ENCODE peak calls at places on chromosomes 13 and 19, in four cellular contexts. S, Z, K and X are unnamed samples.

GRCh38 chr19:58544591-58545285 is 874 bp downstream of the TRIM28 start:
- DNase-seq in S (peak), Z (no peak), K (peak), X (no peak)

GRCh38 chr13:51895906-51896888 is 34.4 kb downstream of the CCDC70 start:
- DNase-seq in S (peak), Z (peak), K (no peak), X (no peak)

GRCh38 chr19:18982669-18983068 is 41.7 kb upstream of the HOMER3 start:
- DNase-seq in S (no peak), Z (no peak), K (no peak), X (no peak)

GRCh38 chr19:55117063-55117635 is 288 bp downstream of the PPP1R12C start:
- DNase-seq in S (no peak), Z (no peak), K (peak), X (no peak)

GRCh38 chr19:862529-863304 is 3.3 kb downstream of the CFD start:
- DNase-seq in S (no peak), Z (peak), K (peak), X (no peak)

GRCh38 chr13:76385606-76386005 is 500.6 kb downstream of the KCTD12 start:
- DNase-seq in S (no peak), Z (no peak), K (no peak), X (no peak)

GRCh38 chr13:79481685-79482052 is 714 bp downstream of the NDFIP2 start:
- DNase-seq in S (no peak), Z (no peak), K (no peak), X (peak)

GRCh38 chr13:49641810-49642291 is 13.5 kb downstream of the ARL11 start:
- DNase-seq in S (peak), Z (peak), K (no peak), X (no peak)

GRCh38 chr19:48350856-48351255 is 12.9 kb downstream of the TMEM143 start:
- DNase-seq in S (no peak), Z (no peak), K (no peak), X (no peak)

GRCh38 chr13:113526466-113527220 is 36.1 kb upstream of the DCUN1D2 start:
- DNase-seq in S (no peak), Z (no peak), K (no peak), X (no peak)

GRCh38 chr19:11227201-11227886 is 12.1 kb upstream of the ANGPTL8 start:
- DNase-seq in S (no peak), Z (no peak), K (no peak), X (no peak)

GRCh38 chr13:46961719-46962118 is 64.9 kb upstream of the HTR2A start:
- DNase-seq in S (peak), Z (no peak), K (no peak), X (no peak)

GRCh38 chr13:39417131-39417530 is 185.9 kb downstream of the LHFPL6 start:
- DNase-seq in S (no peak), Z (peak), K (no peak), X (no peak)

GRCh38 chr19:50556236-50557008 is 11.8 kb downstream of the LRRC4B start:
- DNase-seq in S (peak), Z (peak), K (peak), X (peak)

GRCh38 chr19:16330811-16331690 is 6.4 kb downstream of the KLF2 start:
- DNase-seq in S (no peak), Z (no peak), K (no peak), X (no peak)

GRCh38 chr13:42214445-42214844 is 57.5 kb upstream of the AKAP11 start:
- DNase-seq in S (no peak), Z (no peak), K (no peak), X (no peak)

GRCh38 chr19:19217110-19217509 is 5.4 kb downstream of the NCAN start:
- DNase-seq in S (peak), Z (no peak), K (no peak), X (peak)

GRCh38 chr13:41700790-41701310 is 243.5 kb downstream of the RGCC start:
- DNase-seq in S (peak), Z (no peak), K (peak), X (peak)

GRCh38 chr13:59666504-59666903 is 497.2 kb downstream of the DIAPH3 start:
- DNase-seq in S (no peak), Z (peak), K (no peak), X (no peak)

GRCh38 chr19:45739498-45740439 is 6.5 kb downstream of the MEIOSIN start:
- DNase-seq in S (no peak), Z (no peak), K (no peak), X (no peak)

GRCh38 chr19:19379527-19379926 is 25.9 kb upstream of the GATAD2A start:
- DNase-seq in S (no peak), Z (no peak), K (no peak), X (no peak)

GRCh38 chr13:21528616-21529015 is 69.5 kb upstream of the ZDHHC20 start:
- DNase-seq in S (peak), Z (no peak), K (no peak), X (no peak)

GRCh38 chr19:29215322-29215845 is 2.4 kb upstream of the UQCRFS1 start:
- DNase-seq in S (no peak), Z (no peak), K (no peak), X (no peak)

GRCh38 chr13:67549331-67549730 is 319.2 kb upstream of the PCDH9 start:
- DNase-seq in S (peak), Z (no peak), K (no peak), X (no peak)

GRCh38 chr19:3987619-3988371 is 2.5 kb upstream of the EEF2 start:
- DNase-seq in S (peak), Z (peak), K (peak), X (peak)

GRCh38 chr19:7104783-7105447 is 35.4 kb downstream of the ZNF557 start:
- DNase-seq in S (no peak), Z (peak), K (no peak), X (no peak)

GRCh38 chr19:32318884-32319520 is 26.4 kb upstream of the ZNF507 start:
- DNase-seq in S (no peak), Z (peak), K (no peak), X (peak)

GRCh38 chr13:44334751-44335150 is 38.9 kb upstream of the SERP2 start:
- DNase-seq in S (no peak), Z (no peak), K (no peak), X (no peak)

GRCh38 chr19:45420356-45420755 is 3.4 kb downstream of the ERCC1 start:
- DNase-seq in S (no peak), Z (no peak), K (no peak), X (no peak)

GRCh38 chr13:79910869-79911540 is 429.9 kb downstream of the SPRY2 start:
- DNase-seq in S (no peak), Z (no peak), K (no peak), X (no peak)

GRCh38 chr19:16325161-16325527 is 518 bp downstream of the KLF2 start:
- DNase-seq in S (peak), Z (no peak), K (no peak), X (no peak)

GRCh38 chr13:37127706-37128241 is 22.3 kb upstream of the CSNK1A1L start:
- DNase-seq in S (peak), Z (peak), K (no peak), X (no peak)

GRCh38 chr13:50380905-50381304 is 365.7 kb downstream of the KCNRG start:
- DNase-seq in S (no peak), Z (no peak), K (no peak), X (no peak)

GRCh38 chr19:50051964-50052363 is 26.2 kb downstream of the ZNF473 start:
- DNase-seq in S (no peak), Z (no peak), K (no peak), X (no peak)

GRCh38 chr13:24497742-24498141 is 14.8 kb downstream of the PARP4 start:
- DNase-seq in S (no peak), Z (no peak), K (no peak), X (no peak)

GRCh38 chr13:113880651-113881611 is 17.1 kb upstream of the GAS6 start:
- DNase-seq in S (no peak), Z (peak), K (no peak), X (no peak)

GRCh38 chr19:48997972-48998371 is 4.3 kb downstream of the RUVBL2 start:
- DNase-seq in S (peak), Z (no peak), K (no peak), X (no peak)

GRCh38 chr19:32041681-32042292 is 303.6 kb upstream of the ZNF507 start:
- DNase-seq in S (peak), Z (peak), K (peak), X (no peak)